ENCODE peak calls at places on chromosome 1, in nine cellular contexts. One of them, this sample, is unnamed.

GRCh38 chr1:155245163-155245524 is 10.1 kb downstream of the ENTREP3 start:
- DNase-seq in stomach: no peak
- DNase-seq in choroid plexus epithelial cell: no peak
- DNase-seq in ascending aorta: no peak
- DNase-seq in A673: no peak
- DNase-seq in lung: no peak
- DNase-seq in type B pancreatic cell: no peak
- DNase-seq in PC-9: no peak
- DNase-seq in A549: no peak
- DNase-seq in this sample: no peak

GRCh38 chr1:225422033-225422605 is 5.7 kb downstream of the LBR start:
- DNase-seq in ascending aorta: no peak
- DNase-seq in PC-9: no peak
- DNase-seq in A549: no peak
- DNase-seq in choroid plexus epithelial cell: no peak
- DNase-seq in stomach: no peak
- DNase-seq in lung: no peak
- DNase-seq in A673: no peak
- DNase-seq in type B pancreatic cell: no peak
- DNase-seq in this sample: no peak

GRCh38 chr1:96723372-96723771 is 1.8 kb downstream of the PTBP2 start:
- DNase-seq in choroid plexus epithelial cell: no peak
- DNase-seq in type B pancreatic cell: no peak
- DNase-seq in PC-9: no peak
- DNase-seq in lung: no peak
- DNase-seq in ascending aorta: no peak
- DNase-seq in A673: no peak
- DNase-seq in stomach: no peak
- DNase-seq in A549: no peak
- DNase-seq in this sample: no peak

GRCh38 chr1:223515915-223516314 is 122.7 kb downstream of the CCDC185 start:
- DNase-seq in choroid plexus epithelial cell: no peak
- DNase-seq in lung: no peak
- DNase-seq in A549: no peak
- DNase-seq in ascending aorta: no peak
- DNase-seq in type B pancreatic cell: no peak
- DNase-seq in A673: no peak
- DNase-seq in PC-9: no peak
- DNase-seq in stomach: no peak
- DNase-seq in this sample: no peak

GRCh38 chr1:68104155-68104554 is 53.7 kb upstream of the DIRAS3 start:
- DNase-seq in ascending aorta: no peak
- DNase-seq in type B pancreatic cell: no peak
- DNase-seq in A673: peak
- DNase-seq in stomach: no peak
- DNase-seq in PC-9: no peak
- DNase-seq in lung: no peak
- DNase-seq in choroid plexus epithelial cell: peak
- DNase-seq in A549: no peak
- DNase-seq in this sample: no peak

GRCh38 chr1:33370286-33370685 is 49.4 kb upstream of the A3GALT2 start:
- DNase-seq in lung: no peak
- DNase-seq in A549: no peak
- DNase-seq in PC-9: no peak
- DNase-seq in choroid plexus epithelial cell: peak
- DNase-seq in ascending aorta: no peak
- DNase-seq in A673: no peak
- DNase-seq in stomach: no peak
- DNase-seq in type B pancreatic cell: no peak
- DNase-seq in this sample: no peak

GRCh38 chr1:42942444-42942843 is 16.2 kb downstream of the SLC2A1 start:
- DNase-seq in A549: no peak
- DNase-seq in PC-9: no peak
- DNase-seq in choroid plexus epithelial cell: no peak
- DNase-seq in ascending aorta: no peak
- DNase-seq in type B pancreatic cell: no peak
- DNase-seq in stomach: no peak
- DNase-seq in A673: no peak
- DNase-seq in lung: no peak
- DNase-seq in this sample: no peak

GRCh38 chr1:178091986-178092745 is 1.7 kb upstream of the RASAL2 start:
- DNase-seq in type B pancreatic cell: no peak
- DNase-seq in lung: no peak
- DNase-seq in ascending aorta: no peak
- DNase-seq in A549: no peak
- DNase-seq in stomach: no peak
- DNase-seq in PC-9: peak
- DNase-seq in choroid plexus epithelial cell: peak
- DNase-seq in A673: no peak
- DNase-seq in this sample: peak

GRCh38 chr1:214199585-214199984 is 81.4 kb upstream of the SMYD2 start:
- DNase-seq in type B pancreatic cell: no peak
- DNase-seq in ascending aorta: no peak
- DNase-seq in choroid plexus epithelial cell: no peak
- DNase-seq in stomach: no peak
- DNase-seq in A549: no peak
- DNase-seq in lung: no peak
- DNase-seq in A673: no peak
- DNase-seq in PC-9: no peak
- DNase-seq in this sample: no peak

GRCh38 chr1:222136869-222137268 is 395.0 kb upstream of the DUSP10 start:
- DNase-seq in ascending aorta: no peak
- DNase-seq in A549: no peak
- DNase-seq in lung: no peak
- DNase-seq in choroid plexus epithelial cell: no peak
- DNase-seq in PC-9: no peak
- DNase-seq in A673: no peak
- DNase-seq in stomach: no peak
- DNase-seq in type B pancreatic cell: no peak
- DNase-seq in this sample: peak

GRCh38 chr1:196372896-196373536 is 235.2 kb downstream of the KCNT2 start:
- DNase-seq in stomach: no peak
- DNase-seq in A549: peak
- DNase-seq in A673: peak
- DNase-seq in choroid plexus epithelial cell: peak
- DNase-seq in lung: no peak
- DNase-seq in type B pancreatic cell: no peak
- DNase-seq in ascending aorta: no peak
- DNase-seq in PC-9: peak
- DNase-seq in this sample: peak

GRCh38 chr1:155242805-155243358 is 12.4 kb downstream of the ENTREP3 start:
- DNase-seq in ascending aorta: no peak
- DNase-seq in lung: no peak
- DNase-seq in choroid plexus epithelial cell: no peak
- DNase-seq in A549: no peak
- DNase-seq in type B pancreatic cell: no peak
- DNase-seq in stomach: no peak
- DNase-seq in PC-9: peak
- DNase-seq in A673: no peak
- DNase-seq in this sample: no peak

GRCh38 chr1:7652551-7653098 is 118.5 kb upstream of the VAMP3 start:
- DNase-seq in A673: no peak
- DNase-seq in type B pancreatic cell: no peak
- DNase-seq in lung: no peak
- DNase-seq in A549: no peak
- DNase-seq in ascending aorta: no peak
- DNase-seq in stomach: no peak
- DNase-seq in PC-9: no peak
- DNase-seq in choroid plexus epithelial cell: no peak
- DNase-seq in this sample: no peak

DNA sequence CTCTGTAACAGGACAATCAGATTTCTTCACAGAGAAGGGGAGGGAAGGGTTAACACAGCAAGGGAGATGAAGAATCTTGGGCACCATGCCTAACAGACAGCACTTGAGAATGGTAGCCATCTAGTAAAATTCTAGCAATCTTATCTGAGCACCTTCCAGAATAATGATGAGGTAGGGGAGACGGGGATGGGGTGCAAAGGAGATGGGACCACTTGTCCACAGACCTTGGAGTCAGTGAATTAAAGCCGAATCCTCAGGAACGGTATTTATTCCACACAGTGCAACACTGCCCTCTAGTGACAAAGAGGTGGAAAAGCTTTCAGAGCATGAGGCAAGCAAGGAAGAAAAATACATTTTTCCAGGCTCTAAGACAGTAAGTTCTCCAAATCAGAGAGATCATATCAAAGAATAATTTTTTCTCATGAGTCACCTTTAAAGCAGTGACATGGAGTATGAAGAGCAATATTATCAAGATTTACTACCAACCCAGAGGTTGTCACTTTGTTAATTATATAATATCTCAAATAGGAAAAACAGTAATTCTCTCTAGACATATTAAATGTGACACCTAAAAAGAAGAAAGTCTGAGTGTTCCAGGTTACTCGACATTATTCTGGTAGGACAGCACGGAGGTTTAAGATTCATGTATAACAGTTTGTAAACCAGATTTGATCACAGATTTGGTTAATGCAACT is 43.3 kb upstream of the LPAR3 start:
- DNase-seq in ascending aorta: no peak
- DNase-seq in A673: peak
- DNase-seq in A549: peak
- DNase-seq in PC-9: peak
- DNase-seq in type B pancreatic cell: no peak
- DNase-seq in stomach: no peak
- DNase-seq in choroid plexus epithelial cell: peak
- DNase-seq in lung: no peak
- DNase-seq in this sample: peak
- TF ChIP-seq CTCF in ascending aorta: peak
- TF ChIP-seq CTCF in A673: peak
- TF ChIP-seq CTCF in A549: peak
- TF ChIP-seq CTCF in PC-9: peak
- TF ChIP-seq CTCF in type B pancreatic cell: peak
- TF ChIP-seq CTCF in stomach: no peak
- TF ChIP-seq CTCF in choroid plexus epithelial cell: peak
- TF ChIP-seq CTCF in lung: peak
- TF ChIP-seq CTCF in this sample: peak

GRCh38 chr1:237863234-237863633 is 27.5 kb downstream of the ZP4 start:
- DNase-seq in stomach: no peak
- DNase-seq in ascending aorta: no peak
- DNase-seq in PC-9: no peak
- DNase-seq in choroid plexus epithelial cell: no peak
- DNase-seq in A549: no peak
- DNase-seq in lung: no peak
- DNase-seq in A673: no peak
- DNase-seq in type B pancreatic cell: no peak
- DNase-seq in this sample: no peak

GRCh38 chr1:237861944-237862343 is 28.8 kb downstream of the ZP4 start:
- DNase-seq in PC-9: no peak
- DNase-seq in A673: no peak
- DNase-seq in type B pancreatic cell: no peak
- DNase-seq in lung: no peak
- DNase-seq in stomach: no peak
- DNase-seq in A549: no peak
- DNase-seq in choroid plexus epithelial cell: no peak
- DNase-seq in ascending aorta: no peak
- DNase-seq in this sample: no peak

GRCh38 chr1:237867380-237867888 is 23.3 kb downstream of the ZP4 start:
- DNase-seq in type B pancreatic cell: no peak
- DNase-seq in A673: no peak
- DNase-seq in PC-9: no peak
- DNase-seq in ascending aorta: no peak
- DNase-seq in choroid plexus epithelial cell: no peak
- DNase-seq in lung: no peak
- DNase-seq in stomach: no peak
- DNase-seq in A549: no peak
- DNase-seq in this sample: no peak

GRCh38 chr1:237868814-237869600 is 21.7 kb downstream of the ZP4 start:
- DNase-seq in PC-9: no peak
- DNase-seq in choroid plexus epithelial cell: no peak
- DNase-seq in type B pancreatic cell: no peak
- DNase-seq in lung: no peak
- DNase-seq in stomach: no peak
- DNase-seq in ascending aorta: no peak
- DNase-seq in A673: no peak
- DNase-seq in A549: no peak
- DNase-seq in this sample: no peak

DNA sequence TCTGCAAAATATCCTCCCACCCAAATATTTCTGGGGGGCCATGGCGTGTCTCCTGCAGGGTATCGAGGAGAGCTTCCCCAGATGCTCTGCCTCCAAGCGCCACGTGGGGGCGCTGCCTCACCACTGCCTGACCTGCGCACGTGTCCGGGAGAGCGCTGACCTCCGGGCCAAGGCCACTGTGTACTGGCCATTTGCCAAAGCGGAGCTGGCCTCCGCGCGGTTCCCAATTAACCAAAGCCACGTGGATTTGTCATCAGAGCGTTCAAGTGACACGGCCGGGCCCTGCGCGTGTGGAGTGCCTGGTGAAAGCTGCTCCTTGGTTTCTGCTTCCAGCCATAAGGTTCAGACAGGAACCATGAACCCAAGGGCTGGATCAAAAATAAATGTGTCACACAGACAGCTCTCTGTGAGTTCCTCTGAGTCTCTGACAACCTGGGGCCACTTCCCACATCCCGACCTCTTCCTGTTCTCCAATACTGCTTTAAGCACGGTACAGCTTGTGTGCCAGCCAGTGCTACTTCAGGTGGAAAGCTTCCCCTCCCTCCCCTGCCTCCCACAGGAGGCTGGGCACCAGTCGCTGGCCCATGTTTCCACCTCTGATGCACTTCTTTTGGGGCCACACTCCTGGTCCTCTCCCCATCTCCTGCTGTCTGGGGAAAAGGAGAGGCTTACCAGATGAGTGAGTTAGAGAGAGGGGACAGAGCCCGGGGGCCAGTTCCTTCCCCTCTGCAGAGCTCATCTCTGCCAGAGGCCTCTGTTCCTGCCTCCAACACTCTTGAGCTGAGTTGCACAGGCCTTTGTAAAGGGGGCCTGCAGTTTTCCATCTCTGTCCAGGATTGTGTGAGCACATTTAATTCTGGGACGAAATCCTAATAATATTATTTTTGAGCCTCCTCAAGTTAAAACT is 26.1 kb downstream of the ZP4 start:
- DNase-seq in type B pancreatic cell: peak
- DNase-seq in PC-9: no peak
- DNase-seq in lung: peak
- DNase-seq in ascending aorta: peak
- DNase-seq in stomach: peak
- DNase-seq in choroid plexus epithelial cell: peak
- DNase-seq in A673: peak
- DNase-seq in A549: peak
- DNase-seq in this sample: peak
- TF ChIP-seq CTCF in type B pancreatic cell: peak
- TF ChIP-seq CTCF in PC-9: peak
- TF ChIP-seq CTCF in lung: peak
- TF ChIP-seq CTCF in ascending aorta: peak
- TF ChIP-seq CTCF in stomach: no peak
- TF ChIP-seq CTCF in choroid plexus epithelial cell: peak
- TF ChIP-seq CTCF in A673: peak
- TF ChIP-seq CTCF in A549: peak
- TF ChIP-seq CTCF in this sample: peak

GRCh38 chr1:100423832-100424337 is 71.6 kb downstream of the CDC14A start:
- DNase-seq in stomach: no peak
- DNase-seq in choroid plexus epithelial cell: no peak
- DNase-seq in A549: no peak
- DNase-seq in lung: no peak
- DNase-seq in PC-9: no peak
- DNase-seq in type B pancreatic cell: no peak
- DNase-seq in A673: no peak
- DNase-seq in ascending aorta: no peak
- DNase-seq in this sample: peak
- TF ChIP-seq CTCF in stomach: no peak
- TF ChIP-seq CTCF in choroid plexus epithelial cell: no peak
- TF ChIP-seq CTCF in A549: no peak
- TF ChIP-seq CTCF in lung: no peak
- TF ChIP-seq CTCF in PC-9: no peak
- TF ChIP-seq CTCF in type B pancreatic cell: no peak
- TF ChIP-seq CTCF in A673: no peak
- TF ChIP-seq CTCF in ascending aorta: no peak
- TF ChIP-seq CTCF in this sample: no peak

GRCh38 chr1:218330043-218330623 is 15.0 kb upstream of the TGFB2 start:
- DNase-seq in choroid plexus epithelial cell: peak
- DNase-seq in ascending aorta: no peak
- DNase-seq in A549: peak
- DNase-seq in type B pancreatic cell: no peak
- DNase-seq in A673: peak
- DNase-seq in lung: no peak
- DNase-seq in PC-9: peak
- DNase-seq in stomach: no peak
- DNase-seq in this sample: peak
- TF ChIP-seq CTCF in choroid plexus epithelial cell: peak
- TF ChIP-seq CTCF in ascending aorta: peak
- TF ChIP-seq CTCF in A549: peak
- TF ChIP-seq CTCF in type B pancreatic cell: peak
- TF ChIP-seq CTCF in A673: peak
- TF ChIP-seq CTCF in lung: peak
- TF ChIP-seq CTCF in PC-9: peak
- TF ChIP-seq CTCF in stomach: no peak
- TF ChIP-seq CTCF in this sample: peak